ENCODE peak calls at places on chromosomes 7 and 10, in eight cellular contexts. E is brain microvascular endothelial cell, K is upper lobe of right lung, U is hypothalamus, H is left ventricle myocardium inferior, L is A549, Q is LoVo, F is ovary. P is an unnamed sample.

GRCh38 chr10:75375828-75376227 is 25.7 kb downstream of the ZNF503 start:
- DNase-seq in Q (no peak), L (no peak), H (no peak), U (no peak), F (no peak), K (no peak), E (no peak), P (no peak)

GRCh38 chr7:36305648-36306047 is 84.0 kb upstream of the ANLN start:
- DNase-seq in Q (no peak), E (no peak), F (no peak), U (no peak), K (no peak), L (no peak), H (no peak), P (no peak)

GRCh38 chr10:80188713-80189112 is 16.6 kb downstream of the ANXA11 start:
- DNase-seq in L (no peak), U (no peak), K (no peak), F (no peak), Q (no peak), H (no peak), E (no peak), P (no peak)

GRCh38 chr10:93598157-93598556 is 2.9 kb downstream of the RBP4 start:
- DNase-seq in U (no peak), Q (no peak), F (no peak), K (no peak), E (no peak), H (no peak), L (no peak), P (no peak)

GRCh38 chr10:33982995-33983394 is 648.5 kb upstream of the NRP1 start:
- DNase-seq in K (no peak), Q (no peak), E (no peak), H (no peak), L (no peak), U (no peak), F (no peak), P (no peak)

GRCh38 chr7:64686493-64687184 is 20.7 kb downstream of the ZNF107 start:
- DNase-seq in Q (no peak), K (no peak), H (no peak), U (no peak), F (no peak), E (no peak), L (no peak), P (no peak)

GRCh38 chr10:125076891-125077643 is 83.3 kb downstream of the CTBP2 start:
- DNase-seq in F (no peak), L (no peak), U (no peak), K (peak), E (peak), Q (no peak), H (no peak), P (no peak)

GRCh38 chr10:8815969-8816368 is 761.5 kb downstream of the GATA3 start:
- DNase-seq in L (no peak), H (no peak), U (no peak), F (no peak), K (no peak), E (no peak), Q (no peak), P (no peak)

GRCh38 chr7:64878684-64879083 is 24.4 kb upstream of the ZNF273 start:
- DNase-seq in Q (no peak), E (no peak), F (no peak), K (no peak), L (no peak), U (no peak), H (no peak), P (no peak)

GRCh38 chr7:83119496-83119895 is 43.2 kb downstream of the PCLO start:
- DNase-seq in L (no peak), H (no peak), F (no peak), U (no peak), K (no peak), E (no peak), Q (no peak), P (no peak)

P was measured in heart left ventricle.